ENCODE peak calls at places on chromosomes 2 and 18, in six cellular contexts. One of them, this sample, is unnamed.
A peak's percentile ranks its signal among the peaks of the same experiment; 100 is the strongest.

GRCh38 chr18:45792551-45793294 is 32.8 kb upstream of the SIGLEC15 start:
- DNase-seq in CD8-positive, alpha-beta T cell: no peak
- DNase-seq in NB4: no peak
- DNase-seq in HCT116: no peak
- DNase-seq in colonic mucosa: no peak
- DNase-seq in brain microvascular endothelial cell: no peak
- DNase-seq in this sample: no peak

GRCh38 chr18:73235921-73236320 is 368.1 kb upstream of the NETO1 start:
- DNase-seq in colonic mucosa: no peak
- DNase-seq in CD8-positive, alpha-beta T cell: no peak
- DNase-seq in NB4: no peak
- DNase-seq in brain microvascular endothelial cell: no peak
- DNase-seq in HCT116: no peak
- DNase-seq in this sample: no peak

GRCh38 chr2:190185380-190185779 is 122.9 kb upstream of the MSTN start:
- DNase-seq in NB4: no peak
- DNase-seq in colonic mucosa: no peak
- DNase-seq in brain microvascular endothelial cell: no peak
- DNase-seq in CD8-positive, alpha-beta T cell: no peak
- DNase-seq in HCT116: no peak
- DNase-seq in this sample: peak; percentile 40

GRCh38 chr18:6044773-6045172 is 149.5 kb upstream of the TMEM200C start:
- DNase-seq in HCT116: no peak
- DNase-seq in CD8-positive, alpha-beta T cell: no peak
- DNase-seq in colonic mucosa: no peak
- DNase-seq in brain microvascular endothelial cell: no peak
- DNase-seq in NB4: no peak
- DNase-seq in this sample: no peak

GRCh38 chr2:190352668-190353536 is 9.5 kb downstream of the INPP1 start:
- DNase-seq in brain microvascular endothelial cell: no peak
- DNase-seq in colonic mucosa: no peak
- DNase-seq in HCT116: no peak
- DNase-seq in CD8-positive, alpha-beta T cell: no peak
- DNase-seq in NB4: no peak
- DNase-seq in this sample: no peak

GRCh38 chr2:145404690-145405089 is 884.8 kb upstream of the ZEB2 start:
- DNase-seq in HCT116: no peak
- DNase-seq in CD8-positive, alpha-beta T cell: no peak
- DNase-seq in colonic mucosa: no peak
- DNase-seq in brain microvascular endothelial cell: no peak
- DNase-seq in NB4: no peak
- DNase-seq in this sample: no peak

GRCh38 chr18:46338213-46338612 is 234.0 kb downstream of the HAUS1 start:
- DNase-seq in brain microvascular endothelial cell: no peak
- DNase-seq in HCT116: no peak
- DNase-seq in colonic mucosa: no peak
- DNase-seq in CD8-positive, alpha-beta T cell: no peak
- DNase-seq in NB4: peak; percentile 33
- DNase-seq in this sample: no peak

GRCh38 chr18:32674491-32674890 is 98.3 kb downstream of the KLHL14 start:
- DNase-seq in NB4: peak; percentile 10
- DNase-seq in colonic mucosa: no peak
- DNase-seq in brain microvascular endothelial cell: no peak
- DNase-seq in HCT116: no peak
- DNase-seq in CD8-positive, alpha-beta T cell: no peak
- DNase-seq in this sample: no peak

GRCh38 chr2:73243884-73244570 is 9.9 kb downstream of the CCT7 start:
- DNase-seq in colonic mucosa: no peak
- DNase-seq in HCT116: no peak
- DNase-seq in brain microvascular endothelial cell: no peak
- DNase-seq in CD8-positive, alpha-beta T cell: no peak
- DNase-seq in NB4: no peak
- DNase-seq in this sample: no peak

GRCh38 chr18:77811510-77811909 is 561.9 kb downstream of the GALR1 start:
- DNase-seq in brain microvascular endothelial cell: peak; percentile 2
- DNase-seq in CD8-positive, alpha-beta T cell: no peak
- DNase-seq in NB4: peak; percentile 11
- DNase-seq in HCT116: no peak
- DNase-seq in colonic mucosa: peak; percentile 51
- DNase-seq in this sample: peak; percentile 58

GRCh38 chr2:169694894-169695260 is 608 bp downstream of the PHOSPHO2 start:
- DNase-seq in NB4: no peak
- DNase-seq in HCT116: no peak
- DNase-seq in CD8-positive, alpha-beta T cell: no peak
- DNase-seq in colonic mucosa: no peak
- DNase-seq in brain microvascular endothelial cell: no peak
- DNase-seq in this sample: no peak

GRCh38 chr2:105775809-105776559 is 31.3 kb downstream of the NCK2 start:
- DNase-seq in colonic mucosa: no peak
- DNase-seq in brain microvascular endothelial cell: no peak
- DNase-seq in HCT116: no peak
- DNase-seq in CD8-positive, alpha-beta T cell: no peak
- DNase-seq in NB4: peak; percentile 73
- DNase-seq in this sample: no peak

GRCh38 chr2:215919624-215920243 is 93.6 kb downstream of the MREG start:
- DNase-seq in CD8-positive, alpha-beta T cell: no peak
- DNase-seq in brain microvascular endothelial cell: no peak
- DNase-seq in colonic mucosa: no peak
- DNase-seq in HCT116: no peak
- DNase-seq in NB4: no peak
- DNase-seq in this sample: no peak

GRCh38 chr18:40407913-40408312 is 1547.1 kb upstream of the PIK3C3 start:
- DNase-seq in NB4: no peak
- DNase-seq in CD8-positive, alpha-beta T cell: no peak
- DNase-seq in colonic mucosa: no peak
- DNase-seq in brain microvascular endothelial cell: no peak
- DNase-seq in HCT116: no peak
- DNase-seq in this sample: no peak

GRCh38 chr2:20482711-20483110 is 35.8 kb downstream of the RHOB start:
- DNase-seq in NB4: no peak
- DNase-seq in colonic mucosa: no peak
- DNase-seq in CD8-positive, alpha-beta T cell: no peak
- DNase-seq in HCT116: no peak
- DNase-seq in brain microvascular endothelial cell: no peak
- DNase-seq in this sample: no peak

GRCh38 chr2:216082388-216082733 is 642 bp downstream of the TMEM169 start:
- DNase-seq in brain microvascular endothelial cell: no peak
- DNase-seq in CD8-positive, alpha-beta T cell: no peak
- DNase-seq in NB4: no peak
- DNase-seq in colonic mucosa: no peak
- DNase-seq in HCT116: no peak
- DNase-seq in this sample: no peak

GRCh38 chr2:127514485-127514884 is 11.8 kb downstream of the IWS1 start:
- DNase-seq in colonic mucosa: no peak
- DNase-seq in CD8-positive, alpha-beta T cell: no peak
- DNase-seq in NB4: no peak
- DNase-seq in HCT116: no peak
- DNase-seq in brain microvascular endothelial cell: no peak
- DNase-seq in this sample: no peak

GRCh38 chr18:56532176-56532840 is 106.1 kb downstream of the TXNL1 start:
- DNase-seq in colonic mucosa: no peak
- DNase-seq in CD8-positive, alpha-beta T cell: no peak
- DNase-seq in HCT116: no peak
- DNase-seq in NB4: no peak
- DNase-seq in brain microvascular endothelial cell: peak; percentile 19
- DNase-seq in this sample: no peak

GRCh38 chr2:70708376-70709199 is 59.4 kb downstream of the ADD2 start:
- DNase-seq in HCT116: no peak
- DNase-seq in colonic mucosa: no peak
- DNase-seq in CD8-positive, alpha-beta T cell: no peak
- DNase-seq in NB4: no peak
- DNase-seq in brain microvascular endothelial cell: no peak
- DNase-seq in this sample: no peak

GRCh38 chr2:147636888-147637270 is 207.9 kb upstream of the ACVR2A start:
- DNase-seq in NB4: no peak
- DNase-seq in HCT116: no peak
- DNase-seq in CD8-positive, alpha-beta T cell: no peak
- DNase-seq in colonic mucosa: no peak
- DNase-seq in brain microvascular endothelial cell: no peak
- DNase-seq in this sample: no peak

GRCh38 chr2:120322329-120322728 is 23.6 kb upstream of the INHBB start:
- DNase-seq in CD8-positive, alpha-beta T cell: no peak
- DNase-seq in HCT116: no peak
- DNase-seq in NB4: no peak
- DNase-seq in colonic mucosa: no peak
- DNase-seq in brain microvascular endothelial cell: no peak
- DNase-seq in this sample: no peak

GRCh38 chr2:233821196-233821595 is 33.1 kb downstream of the HJURP start:
- DNase-seq in NB4: no peak
- DNase-seq in CD8-positive, alpha-beta T cell: no peak
- DNase-seq in colonic mucosa: no peak
- DNase-seq in HCT116: no peak
- DNase-seq in brain microvascular endothelial cell: no peak
- DNase-seq in this sample: no peak

GRCh38 chr2:67135201-67135600 is 261.9 kb upstream of the ETAA1 start:
- DNase-seq in CD8-positive, alpha-beta T cell: no peak
- DNase-seq in brain microvascular endothelial cell: no peak
- DNase-seq in NB4: no peak
- DNase-seq in colonic mucosa: no peak
- DNase-seq in HCT116: no peak
- DNase-seq in this sample: no peak

GRCh38 chr2:134716716-134717585 is 1.8 kb downstream of the TMEM163 start:
- DNase-seq in NB4: no peak
- DNase-seq in brain microvascular endothelial cell: no peak
- DNase-seq in HCT116: no peak
- DNase-seq in CD8-positive, alpha-beta T cell: no peak
- DNase-seq in colonic mucosa: no peak
- DNase-seq in this sample: no peak
- H3K4me3 ChIP-seq in NB4: no peak overlapping the region
- H3K4me3 ChIP-seq in brain microvascular endothelial cell: no peak overlapping the region
- H3K4me3 ChIP-seq in HCT116: no peak overlapping the region
- H3K4me3 ChIP-seq in CD8-positive, alpha-beta T cell: no peak overlapping the region
- H3K4me3 ChIP-seq in colonic mucosa: no peak overlapping the region
- H3K4me3 ChIP-seq in this sample: no peak overlapping the region

GRCh38 chr2:185108588-185108987 is 510.3 kb downstream of the ZNF804A start:
- DNase-seq in HCT116: no peak
- DNase-seq in NB4: no peak
- DNase-seq in colonic mucosa: no peak
- DNase-seq in CD8-positive, alpha-beta T cell: no peak
- DNase-seq in brain microvascular endothelial cell: no peak
- DNase-seq in this sample: no peak
- TF ChIP-seq CTCF in HCT116: no peak
- TF ChIP-seq CTCF in NB4: no peak
- TF ChIP-seq CTCF in colonic mucosa: no peak
- TF ChIP-seq CTCF in CD8-positive, alpha-beta T cell: no peak
- TF ChIP-seq CTCF in brain microvascular endothelial cell: no peak
- TF ChIP-seq CTCF in this sample: no peak

GRCh38 chr2:240558229-240558885 is 569 bp upstream of the ANKMY1 start:
- DNase-seq in brain microvascular endothelial cell: no peak
- DNase-seq in HCT116: no peak
- DNase-seq in colonic mucosa: no peak
- DNase-seq in NB4: no peak
- DNase-seq in CD8-positive, alpha-beta T cell: no peak
- DNase-seq in this sample: no peak

GRCh38 chr2:240559271-240559670 is 886 bp upstream of the DUSP28 start:
- DNase-seq in NB4: peak; percentile 44
- DNase-seq in CD8-positive, alpha-beta T cell: no peak
- DNase-seq in colonic mucosa: no peak
- DNase-seq in brain microvascular endothelial cell: no peak
- DNase-seq in HCT116: no peak
- DNase-seq in this sample: no peak

GRCh38 chr2:240556553-240557100 is 1.2 kb downstream of the ANKMY1 start:
- DNase-seq in HCT116: no peak
- DNase-seq in colonic mucosa: peak; percentile 58
- DNase-seq in brain microvascular endothelial cell: peak; percentile 49
- DNase-seq in NB4: peak; percentile 71
- DNase-seq in CD8-positive, alpha-beta T cell: peak; percentile 52
- DNase-seq in this sample: peak; percentile 51

GRCh38 chr2:240557101-240557751 is 562 bp downstream of the ANKMY1 start:
- DNase-seq in colonic mucosa: peak; percentile 22
- DNase-seq in brain microvascular endothelial cell: no peak
- DNase-seq in CD8-positive, alpha-beta T cell: no peak
- DNase-seq in NB4: no peak
- DNase-seq in HCT116: no peak
- DNase-seq in this sample: peak; percentile 43

DNA sequence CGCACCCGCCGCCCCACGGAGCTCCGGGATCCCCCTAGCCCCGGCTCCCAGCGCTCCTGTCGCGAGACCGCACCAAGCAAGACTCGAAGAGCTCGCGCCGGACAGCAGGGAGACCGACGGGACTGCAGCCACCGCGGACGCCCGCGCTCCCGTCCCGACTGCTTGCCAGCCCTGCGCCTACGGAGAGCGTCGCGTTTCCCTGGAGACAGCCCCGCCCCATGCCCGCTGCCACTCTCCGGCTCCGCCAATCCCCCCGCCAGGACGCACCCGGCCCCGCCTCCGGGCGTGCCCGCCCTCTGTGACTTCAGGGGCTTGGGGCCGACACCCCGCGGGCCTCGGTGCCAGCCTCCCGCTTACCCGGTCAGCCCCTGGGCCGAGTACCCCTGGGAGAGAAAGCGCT is at the start of gene ANKMY1:
- DNase-seq in HCT116: no peak
- DNase-seq in CD8-positive, alpha-beta T cell: no peak
- DNase-seq in brain microvascular endothelial cell: peak; percentile 47
- DNase-seq in colonic mucosa: peak; percentile 83
- DNase-seq in NB4: no peak
- DNase-seq in this sample: peak; percentile 84
- H3K4me3 ChIP-seq in HCT116: no peak within 1 kb of the TSS
- H3K4me3 ChIP-seq in CD8-positive, alpha-beta T cell: peak within 1 kb of the TSS; percentile 13
- H3K4me3 ChIP-seq in brain microvascular endothelial cell: peak within 1 kb of the TSS; percentile 56
- H3K4me3 ChIP-seq in colonic mucosa: peak within 1 kb of the TSS; percentile 46
- H3K4me3 ChIP-seq in NB4: peak within 1 kb of the TSS; percentile 87
- H3K4me3 ChIP-seq in this sample: no peak within 1 kb of the TSS

GRCh38 chr2:240467659-240468299 is 32.3 kb downstream of the GPC1 start:
- DNase-seq in NB4: no peak
- DNase-seq in CD8-positive, alpha-beta T cell: no peak
- DNase-seq in HCT116: no peak
- DNase-seq in colonic mucosa: peak; percentile 13
- DNase-seq in brain microvascular endothelial cell: no peak
- DNase-seq in this sample: peak; percentile 21

GRCh38 chr2:240467149-240467642 is 31.7 kb downstream of the GPC1 start:
- DNase-seq in CD8-positive, alpha-beta T cell: no peak
- DNase-seq in HCT116: no peak
- DNase-seq in brain microvascular endothelial cell: no peak
- DNase-seq in colonic mucosa: no peak
- DNase-seq in NB4: no peak
- DNase-seq in this sample: no peak

GRCh38 chr2:240469747-240470146 is 34.3 kb downstream of the GPC1 start:
- DNase-seq in HCT116: no peak
- DNase-seq in CD8-positive, alpha-beta T cell: no peak
- DNase-seq in colonic mucosa: no peak
- DNase-seq in NB4: no peak
- DNase-seq in brain microvascular endothelial cell: no peak
- DNase-seq in this sample: no peak

GRCh38 chr2:240468300-240469238 is 33.1 kb downstream of the GPC1 start:
- DNase-seq in brain microvascular endothelial cell: no peak
- DNase-seq in CD8-positive, alpha-beta T cell: no peak
- DNase-seq in HCT116: no peak
- DNase-seq in NB4: no peak
- DNase-seq in colonic mucosa: peak; percentile 10
- DNase-seq in this sample: no peak

DNA sequence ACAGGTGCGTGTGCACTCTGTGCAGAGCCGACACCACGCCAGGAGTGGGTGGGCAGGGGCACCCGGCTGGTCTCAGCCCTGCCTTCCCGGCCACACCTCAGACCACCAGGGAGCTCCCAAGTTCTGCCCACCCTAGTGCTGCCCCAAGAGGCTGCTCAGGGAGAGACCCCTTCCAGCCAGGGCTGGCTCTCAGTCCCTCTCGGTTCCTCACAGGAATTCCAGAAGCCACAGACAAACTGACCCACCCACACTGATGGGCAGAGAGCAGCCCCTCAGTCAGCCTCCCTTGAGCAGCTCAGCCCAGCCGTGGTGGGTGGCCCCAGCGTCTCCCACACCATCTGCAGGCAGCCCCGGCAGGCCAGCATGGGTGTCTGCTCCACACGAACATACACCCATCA is 33.8 kb downstream of the GPC1 start:
- DNase-seq in CD8-positive, alpha-beta T cell: no peak
- DNase-seq in brain microvascular endothelial cell: no peak
- DNase-seq in colonic mucosa: peak; percentile 12
- DNase-seq in HCT116: no peak
- DNase-seq in NB4: no peak
- DNase-seq in this sample: no peak
- TF ChIP-seq CTCF in CD8-positive, alpha-beta T cell: no peak
- TF ChIP-seq CTCF in brain microvascular endothelial cell: no peak
- TF ChIP-seq CTCF in colonic mucosa: no peak
- TF ChIP-seq CTCF in HCT116: no peak
- TF ChIP-seq CTCF in NB4: no peak
- TF ChIP-seq CTCF in this sample: no peak

This sample was measured in mucosa of descending colon.